ENCODE peak calls at places on chromosomes 2 and 18, in ten cellular contexts. One of them, this sample, is unnamed.

GRCh38 chr2:203714112-203714511 is 7.7 kb downstream of the CD28 start:
- DNase-seq in naive B cell: no peak
- DNase-seq in AG04450: no peak
- DNase-seq in progenitor cell of endocrine pancreas: no peak
- DNase-seq in NAMALWA: no peak
- DNase-seq in colonic mucosa: peak
- DNase-seq in naive thymus-derived CD4-positive, alpha-beta T cell: no peak
- DNase-seq in memory B cell: no peak
- DNase-seq in small intestine: peak
- DNase-seq in GM10248: no peak
- DNase-seq in this sample: no peak

GRCh38 chr2:224278531-224278930 is 123.4 kb downstream of the FAM124B start:
- DNase-seq in NAMALWA: no peak
- DNase-seq in AG04450: no peak
- DNase-seq in memory B cell: no peak
- DNase-seq in progenitor cell of endocrine pancreas: no peak
- DNase-seq in colonic mucosa: no peak
- DNase-seq in small intestine: no peak
- DNase-seq in naive B cell: no peak
- DNase-seq in GM10248: no peak
- DNase-seq in naive thymus-derived CD4-positive, alpha-beta T cell: no peak
- DNase-seq in this sample: no peak

GRCh38 chr2:40725950-40726349 is 274.1 kb upstream of the SLC8A1 start:
- DNase-seq in NAMALWA: no peak
- DNase-seq in progenitor cell of endocrine pancreas: no peak
- DNase-seq in AG04450: no peak
- DNase-seq in naive B cell: no peak
- DNase-seq in memory B cell: no peak
- DNase-seq in naive thymus-derived CD4-positive, alpha-beta T cell: no peak
- DNase-seq in small intestine: no peak
- DNase-seq in GM10248: no peak
- DNase-seq in colonic mucosa: no peak
- DNase-seq in this sample: no peak

GRCh38 chr2:239290618-239291504 is 110.0 kb downstream of the HDAC4 start:
- DNase-seq in naive B cell: no peak
- DNase-seq in progenitor cell of endocrine pancreas: no peak
- DNase-seq in AG04450: no peak
- DNase-seq in colonic mucosa: no peak
- DNase-seq in small intestine: no peak
- DNase-seq in naive thymus-derived CD4-positive, alpha-beta T cell: no peak
- DNase-seq in GM10248: no peak
- DNase-seq in NAMALWA: no peak
- DNase-seq in memory B cell: no peak
- DNase-seq in this sample: no peak

GRCh38 chr2:219124379-219125110 is 36.1 kb downstream of the NHEJ1 start:
- DNase-seq in naive thymus-derived CD4-positive, alpha-beta T cell: no peak
- DNase-seq in naive B cell: no peak
- DNase-seq in GM10248: no peak
- DNase-seq in NAMALWA: no peak
- DNase-seq in colonic mucosa: peak
- DNase-seq in memory B cell: no peak
- DNase-seq in small intestine: peak
- DNase-seq in progenitor cell of endocrine pancreas: no peak
- DNase-seq in AG04450: no peak
- DNase-seq in this sample: no peak

GRCh38 chr2:204293884-204294535 is 251.3 kb upstream of the PARD3B start:
- DNase-seq in NAMALWA: no peak
- DNase-seq in small intestine: no peak
- DNase-seq in memory B cell: no peak
- DNase-seq in colonic mucosa: no peak
- DNase-seq in naive thymus-derived CD4-positive, alpha-beta T cell: no peak
- DNase-seq in progenitor cell of endocrine pancreas: no peak
- DNase-seq in naive B cell: no peak
- DNase-seq in GM10248: no peak
- DNase-seq in AG04450: no peak
- DNase-seq in this sample: no peak

GRCh38 chr18:73918816-73919215 is 228.8 kb downstream of the FBXO15 start:
- DNase-seq in GM10248: no peak
- DNase-seq in small intestine: no peak
- DNase-seq in memory B cell: no peak
- DNase-seq in naive thymus-derived CD4-positive, alpha-beta T cell: no peak
- DNase-seq in AG04450: no peak
- DNase-seq in progenitor cell of endocrine pancreas: no peak
- DNase-seq in colonic mucosa: no peak
- DNase-seq in NAMALWA: no peak
- DNase-seq in naive B cell: no peak
- DNase-seq in this sample: no peak

GRCh38 chr2:235135990-235136561 is 184.3 kb downstream of the SH3BP4 start:
- DNase-seq in AG04450: peak
- DNase-seq in naive B cell: no peak
- DNase-seq in naive thymus-derived CD4-positive, alpha-beta T cell: no peak
- DNase-seq in NAMALWA: peak
- DNase-seq in GM10248: peak
- DNase-seq in memory B cell: no peak
- DNase-seq in small intestine: peak
- DNase-seq in colonic mucosa: peak
- DNase-seq in progenitor cell of endocrine pancreas: peak
- DNase-seq in this sample: no peak

GRCh38 chr2:75140288-75140687 is 59.0 kb downstream of the TACR1 start:
- DNase-seq in AG04450: no peak
- DNase-seq in NAMALWA: no peak
- DNase-seq in naive B cell: no peak
- DNase-seq in memory B cell: no peak
- DNase-seq in progenitor cell of endocrine pancreas: no peak
- DNase-seq in GM10248: no peak
- DNase-seq in naive thymus-derived CD4-positive, alpha-beta T cell: no peak
- DNase-seq in small intestine: no peak
- DNase-seq in colonic mucosa: no peak
- DNase-seq in this sample: no peak

GRCh38 chr2:158495175-158495574 is 38.4 kb downstream of the PKP4 start:
- DNase-seq in small intestine: no peak
- DNase-seq in memory B cell: no peak
- DNase-seq in NAMALWA: no peak
- DNase-seq in naive B cell: no peak
- DNase-seq in GM10248: no peak
- DNase-seq in progenitor cell of endocrine pancreas: no peak
- DNase-seq in naive thymus-derived CD4-positive, alpha-beta T cell: no peak
- DNase-seq in AG04450: no peak
- DNase-seq in colonic mucosa: no peak
- DNase-seq in this sample: no peak

GRCh38 chr18:54684786-54685185 is 93.7 kb downstream of the DYNAP start:
- DNase-seq in colonic mucosa: no peak
- DNase-seq in small intestine: no peak
- DNase-seq in GM10248: no peak
- DNase-seq in NAMALWA: no peak
- DNase-seq in naive thymus-derived CD4-positive, alpha-beta T cell: no peak
- DNase-seq in AG04450: no peak
- DNase-seq in naive B cell: no peak
- DNase-seq in progenitor cell of endocrine pancreas: no peak
- DNase-seq in memory B cell: no peak
- DNase-seq in this sample: no peak

GRCh38 chr2:8656160-8656641 is 25.7 kb upstream of the ID2 start:
- DNase-seq in GM10248: no peak
- DNase-seq in small intestine: no peak
- DNase-seq in naive B cell: no peak
- DNase-seq in memory B cell: no peak
- DNase-seq in colonic mucosa: no peak
- DNase-seq in progenitor cell of endocrine pancreas: no peak
- DNase-seq in AG04450: peak
- DNase-seq in naive thymus-derived CD4-positive, alpha-beta T cell: no peak
- DNase-seq in NAMALWA: no peak
- DNase-seq in this sample: no peak

GRCh38 chr2:50674876-50675275 is 357.1 kb downstream of the NRXN1 start:
- DNase-seq in NAMALWA: peak
- DNase-seq in memory B cell: no peak
- DNase-seq in progenitor cell of endocrine pancreas: no peak
- DNase-seq in colonic mucosa: no peak
- DNase-seq in naive thymus-derived CD4-positive, alpha-beta T cell: no peak
- DNase-seq in small intestine: no peak
- DNase-seq in AG04450: no peak
- DNase-seq in naive B cell: no peak
- DNase-seq in GM10248: no peak
- DNase-seq in this sample: no peak

GRCh38 chr2:108244667-108245414 is 5.1 kb downstream of the SULT1C3 start:
- DNase-seq in AG04450: no peak
- DNase-seq in memory B cell: no peak
- DNase-seq in progenitor cell of endocrine pancreas: no peak
- DNase-seq in colonic mucosa: no peak
- DNase-seq in naive thymus-derived CD4-positive, alpha-beta T cell: no peak
- DNase-seq in naive B cell: no peak
- DNase-seq in GM10248: no peak
- DNase-seq in NAMALWA: no peak
- DNase-seq in small intestine: no peak
- DNase-seq in this sample: no peak

GRCh38 chr2:240069846-240070245 is 16.5 kb upstream of the OR6B3 start:
- DNase-seq in small intestine: no peak
- DNase-seq in naive thymus-derived CD4-positive, alpha-beta T cell: no peak
- DNase-seq in memory B cell: no peak
- DNase-seq in NAMALWA: no peak
- DNase-seq in GM10248: no peak
- DNase-seq in naive B cell: no peak
- DNase-seq in progenitor cell of endocrine pancreas: no peak
- DNase-seq in AG04450: no peak
- DNase-seq in colonic mucosa: no peak
- DNase-seq in this sample: no peak

GRCh38 chr2:239832995-239833727 is 192.0 kb downstream of the NDUFA10 start:
- DNase-seq in memory B cell: no peak
- DNase-seq in naive B cell: no peak
- DNase-seq in AG04450: no peak
- DNase-seq in colonic mucosa: peak
- DNase-seq in small intestine: no peak
- DNase-seq in GM10248: no peak
- DNase-seq in progenitor cell of endocrine pancreas: peak
- DNase-seq in naive thymus-derived CD4-positive, alpha-beta T cell: no peak
- DNase-seq in NAMALWA: no peak
- DNase-seq in this sample: no peak

GRCh38 chr2:7363906-7364305 is 446.7 kb downstream of the RNF144A start:
- DNase-seq in small intestine: no peak
- DNase-seq in GM10248: no peak
- DNase-seq in progenitor cell of endocrine pancreas: no peak
- DNase-seq in AG04450: no peak
- DNase-seq in naive B cell: no peak
- DNase-seq in NAMALWA: peak
- DNase-seq in memory B cell: no peak
- DNase-seq in naive thymus-derived CD4-positive, alpha-beta T cell: no peak
- DNase-seq in colonic mucosa: no peak
- DNase-seq in this sample: no peak

GRCh38 chr18:28984731-28985130 is 807.8 kb upstream of the CDH2 start:
- DNase-seq in progenitor cell of endocrine pancreas: no peak
- DNase-seq in colonic mucosa: no peak
- DNase-seq in naive thymus-derived CD4-positive, alpha-beta T cell: no peak
- DNase-seq in NAMALWA: no peak
- DNase-seq in naive B cell: no peak
- DNase-seq in GM10248: no peak
- DNase-seq in memory B cell: no peak
- DNase-seq in AG04450: no peak
- DNase-seq in small intestine: no peak
- DNase-seq in this sample: no peak

GRCh38 chr2:10522726-10523405 is 74.7 kb upstream of the ODC1 start:
- DNase-seq in NAMALWA: no peak
- DNase-seq in memory B cell: no peak
- DNase-seq in colonic mucosa: no peak
- DNase-seq in naive thymus-derived CD4-positive, alpha-beta T cell: no peak
- DNase-seq in AG04450: no peak
- DNase-seq in small intestine: no peak
- DNase-seq in naive B cell: no peak
- DNase-seq in GM10248: no peak
- DNase-seq in progenitor cell of endocrine pancreas: no peak
- DNase-seq in this sample: no peak

This sample was measured in GM18507.